ENCODE peak calls at places on chromosomes 7 and 10, in six cellular contexts. Z, G, J, E, H and B are unnamed samples. For H3K4me1 and H3K36me3, the result is how much of the 10 kb centered on the place peaks cover.

GRCh38 chr10:126536148-126536547 is 134.3 kb downstream of the C10orf90 start:
- DNase-seq in Z (no peak), G (no peak), E (no peak), H (peak), J (no peak), B (no peak)

GRCh38 chr7:101594790-101595189 is 34.3 kb downstream of the MYL10 start:
- DNase-seq in Z (no peak), E (no peak), H (no peak), J (no peak), G (no peak), B (no peak)

GRCh38 chr10:84156009-84156408 is 16.7 kb downstream of the GHITM start:
- DNase-seq in H (no peak), G (no peak), J (no peak), Z (no peak), E (no peak), B (no peak)

GRCh38 chr7:22016547-22016946 is 70.8 kb upstream of the CDCA7L start:
- DNase-seq in G (no peak), J (no peak), E (no peak), Z (no peak), H (no peak), B (no peak)

GRCh38 chr7:152674860-152675760 is 831 bp downstream of the XRCC2 start:
- DNase-seq in E (no peak), J (no peak), H (peak), G (peak), Z (peak), B (peak)

GRCh38 chr10:89524279-89524678 is 11.1 kb downstream of the SLC16A12 start:
- DNase-seq in E (no peak), J (no peak), Z (no peak), G (no peak), H (no peak), B (no peak)

GRCh38 chr10:112250555-112250954 is 32.6 kb upstream of the TECTB start:
- DNase-seq in J (no peak), E (no peak), H (no peak), Z (no peak), G (peak), B (no peak)

GRCh38 chr7:30403477-30403876 is 75.1 kb downstream of the NOD1 start:
- DNase-seq in E (no peak), G (peak), Z (no peak), H (no peak), J (no peak), B (no peak)

GRCh38 chr10:110429301-110429700 is 68.4 kb upstream of the DUSP5 start:
- DNase-seq in J (no peak), Z (no peak), H (no peak), G (no peak), E (no peak), B (no peak)

GRCh38 chr7:47602272-47603004 is 20.5 kb upstream of the TNS3 start:
- DNase-seq in E (no peak), J (no peak), G (peak), Z (no peak), H (peak), B (no peak)

GRCh38 chr10:90862908-90863514 is 5.2 kb upstream of the HTR7 start:
- DNase-seq in J (no peak), G (peak), Z (no peak), E (no peak), H (peak), B (no peak)

GRCh38 chr7:1259621-1260020 is 26.9 kb downstream of the UNCX start:
- DNase-seq in Z (peak), H (no peak), J (no peak), G (no peak), E (no peak), B (no peak)

GRCh38 chr7:75798770-75799169 is 14.8 kb downstream of the CCL24 start:
- DNase-seq in H (no peak), J (no peak), G (no peak), E (no peak), Z (no peak), B (no peak)

GRCh38 chr10:73251683-73252444 is 580 bp downstream of the MRPS16 start:
- DNase-seq in Z (no peak), J (no peak), E (no peak), H (peak), G (no peak), B (no peak)

GRCh38 chr7:76424413-76425111 is at the start of gene ZP3:
- DNase-seq in Z (no peak), J (no peak), E (no peak), G (peak), H (no peak), B (no peak)

GRCh38 chr10:54985732-54986131 is 184.7 kb upstream of the PCDH15 start:
- DNase-seq in E (no peak), G (peak), Z (no peak), J (no peak), H (peak), B (no peak)

DNA sequence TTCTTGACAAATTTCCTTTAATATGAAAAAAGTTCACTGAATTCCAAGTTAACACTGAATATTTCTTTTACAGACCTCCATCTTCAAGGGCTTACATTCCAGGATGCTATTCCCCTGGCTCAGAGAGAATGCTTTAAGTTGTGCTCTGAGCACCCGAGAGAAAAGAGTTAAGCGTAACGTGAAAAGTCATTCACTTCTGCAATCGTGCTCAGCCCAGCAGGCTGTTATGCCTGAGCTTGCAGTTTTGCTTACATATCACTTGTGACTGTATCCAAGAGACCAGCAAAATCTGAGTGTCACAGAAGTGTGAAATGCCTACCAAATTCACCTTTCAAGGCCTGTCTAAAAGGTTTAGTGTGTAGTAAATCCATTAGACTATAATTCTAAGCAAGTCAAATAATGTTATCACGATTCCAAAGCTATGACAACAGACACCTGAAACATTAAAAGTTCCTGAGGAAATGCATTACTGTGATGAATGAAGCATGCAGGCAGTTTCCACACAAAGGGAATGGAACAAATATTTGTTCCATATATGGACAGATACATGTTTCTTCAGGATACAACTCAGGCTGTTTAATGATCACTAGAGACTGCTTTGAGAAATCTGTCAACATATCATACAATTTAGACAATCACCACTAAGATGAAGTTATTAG is 20.1 kb downstream of the ITGB1 start:
- DNase-seq in E (no peak), G (peak), H (peak), J (no peak), Z (no peak), B (no peak)
- H3K4me1 ChIP-seq in E (half or more), G (half or more), H (under half), J (under half), Z (under half), B (under half)

GRCh38 chr10:114525368-114525949 is 121.2 kb upstream of the AFAP1L2 start:
- DNase-seq in G (peak), H (peak), Z (no peak), J (no peak), E (no peak), B (no peak)
- H3K4me3 ChIP-seq in G (peak), H (no peak), Z (no peak), J (peak), E (peak), B (no peak)

GRCh38 chr7:140564643-140565042 is 76.0 kb downstream of the DENND2A start:
- DNase-seq in H (no peak), J (no peak), E (no peak), Z (no peak), G (peak), B (no peak)

GRCh38 chr7:140562921-140563600 is 77.6 kb downstream of the DENND2A start:
- DNase-seq in Z (no peak), H (no peak), J (no peak), E (no peak), G (no peak), B (no peak)

GRCh38 chr7:140570120-140570519 is 70.5 kb downstream of the DENND2A start:
- DNase-seq in Z (no peak), H (no peak), J (no peak), E (no peak), G (no peak), B (no peak)

GRCh38 chr7:140571537-140572122 is 69.0 kb downstream of the DENND2A start:
- DNase-seq in H (no peak), Z (no peak), G (peak), J (no peak), E (no peak), B (no peak)

GRCh38 chr7:140568021-140568813 is 72.4 kb downstream of the DENND2A start:
- DNase-seq in H (no peak), G (no peak), E (peak), Z (no peak), J (no peak), B (no peak)
- H3K36me3 ChIP-seq in H (under half), G (under half), E (under half), Z (under half), J (under half), B (under half)

GRCh38 chr7:107746006-107746405 is 2.1 kb downstream of the CBLL1 start:
- DNase-seq in J (no peak), E (no peak), Z (no peak), G (no peak), H (no peak), B (no peak)

GRCh38 chr7:107743567-107744344 is at the start of gene CBLL1:
- DNase-seq in Z (peak), G (peak), J (peak), H (peak), E (peak), B (peak)

GRCh38 chr7:107742678-107743566 is 1.0 kb upstream of the CBLL1 start:
- DNase-seq in Z (peak), G (no peak), H (peak), J (no peak), E (peak), B (no peak)

GRCh38 chr7:107744345-107744750 is 406 bp downstream of the CBLL1 start:
- DNase-seq in H (no peak), J (no peak), E (no peak), G (no peak), Z (no peak), B (peak)
- H3K4me1 ChIP-seq in H (under half), J (under half), E (under half), G (under half), Z (under half), B (under half)

GRCh38 chr7:52077571-52077970 is 761.0 kb upstream of the COBL start:
- DNase-seq in G (no peak), H (no peak), J (no peak), Z (no peak), E (no peak), B (no peak)
- H3K4me3 ChIP-seq in G (no peak), H (no peak), J (no peak), Z (no peak), E (no peak), B (no peak)

DNA sequence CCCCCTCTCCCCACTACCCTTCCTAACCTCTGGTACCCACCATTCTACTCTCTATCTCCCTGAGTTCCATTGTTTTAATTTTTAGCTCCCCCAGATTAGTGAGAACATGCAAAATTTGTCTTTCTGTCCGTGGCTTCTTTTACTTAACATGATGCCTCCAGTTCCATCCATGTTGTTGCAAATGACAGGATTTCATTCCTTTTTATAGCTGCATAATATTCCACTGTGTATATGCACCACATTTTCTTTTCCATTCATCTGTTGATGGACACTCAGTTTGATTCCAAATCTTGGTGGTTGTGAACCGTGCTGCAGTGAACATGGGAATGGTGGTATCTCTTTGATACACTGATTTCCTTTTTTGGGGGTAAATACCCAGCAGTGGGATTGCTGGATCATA is 22.0 kb downstream of the DENND10 start:
- DNase-seq in H (no peak), Z (no peak), G (no peak), J (no peak), E (no peak), B (no peak)
- H3K36me3 ChIP-seq in H (under half), Z (under half), G (under half), J (under half), E (half or more), B (half or more)